ENCODE peak calls at places on chromosomes 2 and 18, in four cellular contexts. I is spleen, B is neuronal stem cell, Y is IMR-90. N is an unnamed sample.

GRCh38 chr2:128421861-128422311 is 103.2 kb upstream of the HS6ST1 start:
- DNase-seq in I (peak), B (no peak), Y (no peak), N (no peak)

GRCh38 chr18:36993068-36993467 is 164.1 kb downstream of the KIAA1328 start:
- DNase-seq in I (no peak), B (no peak), Y (peak), N (no peak)

GRCh38 chr2:110101911-110102774 is 13.5 kb downstream of the MALL start:
- DNase-seq in I (no peak), B (no peak), Y (peak), N (no peak)

GRCh38 chr18:75694292-75694691 is 266.8 kb upstream of the SMIM21 start:
- DNase-seq in I (no peak), B (no peak), Y (no peak), N (no peak)

GRCh38 chr18:63823516-63824219 is 48.5 kb downstream of the SERPINB7 start:
- DNase-seq in I (no peak), B (no peak), Y (peak), N (peak)

GRCh38 chr18:658947-659533 is 1.6 kb downstream of the TYMS start:
- DNase-seq in I (no peak), B (no peak), Y (no peak), N (no peak)

GRCh38 chr2:134706587-134707329 is 12.0 kb downstream of the TMEM163 start:
- DNase-seq in I (no peak), B (no peak), Y (no peak), N (no peak)

GRCh38 chr2:234116050-234116449 is 65.5 kb downstream of the SPP2 start:
- DNase-seq in I (no peak), B (no peak), Y (no peak), N (no peak)

GRCh38 chr2:125169764-125170146 is 1144.7 kb downstream of the CNTNAP5 start:
- DNase-seq in I (no peak), B (no peak), Y (no peak), N (no peak)

GRCh38 chr2:180075763-180076362 is 68.8 kb upstream of the CWC22 start:
- DNase-seq in I (no peak), B (no peak), Y (no peak), N (no peak)

GRCh38 chr2:101230541-101230993 is 22.1 kb upstream of the CNOT11 start:
- DNase-seq in I (no peak), B (no peak), Y (peak), N (no peak)

GRCh38 chr2:224122542-224122941 is 83.5 kb upstream of the SERPINE2 start:
- DNase-seq in I (no peak), B (no peak), Y (no peak), N (no peak)

GRCh38 chr2:241412144-241412543 is 56.1 kb downstream of the FARP2 start:
- DNase-seq in I (no peak), B (no peak), Y (peak), N (peak)

GRCh38 chr2:1972428-1972827 is 228.1 kb upstream of the PXDN start:
- DNase-seq in I (no peak), B (no peak), Y (no peak), N (no peak)

GRCh38 chr2:199704358-199705238 is 146.4 kb downstream of the FTCDNL1 start:
- DNase-seq in I (no peak), B (peak), Y (peak), N (no peak)

GRCh38 chr2:214169736-214170135 is 241.1 kb upstream of the VWC2L start:
- DNase-seq in I (no peak), B (no peak), Y (peak), N (no peak)

GRCh38 chr2:99410276-99410675 is 73.1 kb downstream of the EIF5B start:
- DNase-seq in I (no peak), B (no peak), Y (no peak), N (no peak)

GRCh38 chr2:189601043-189601442 is 20.5 kb upstream of the SLC40A1 start:
- DNase-seq in I (no peak), B (no peak), Y (peak), N (no peak)

GRCh38 chr2:241882090-241882625 is 12.6 kb downstream of the RTP5 start:
- DNase-seq in I (peak), B (no peak), Y (no peak), N (no peak)

N was measured in omental fat pad.